ENCODE peak calls at places on chromosome 13, in four cellular contexts. One of them, this sample, is unnamed.

GRCh38 chr13:43516401-43516826 is 270.4 kb downstream of the ENOX1 start:
- DNase-seq in endothelial cell: no peak
- DNase-seq in nephron progenitor cell: no peak
- DNase-seq in lower leg skin: peak
- DNase-seq in this sample: no peak

GRCh38 chr13:30607908-30608307 is 9.8 kb upstream of the USPL1 start:
- DNase-seq in endothelial cell: no peak
- DNase-seq in nephron progenitor cell: no peak
- DNase-seq in lower leg skin: no peak
- DNase-seq in this sample: no peak

GRCh38 chr13:76741624-76742023 is 144.6 kb downstream of the KCTD12 start:
- DNase-seq in endothelial cell: no peak
- DNase-seq in nephron progenitor cell: no peak
- DNase-seq in lower leg skin: no peak
- DNase-seq in this sample: no peak

GRCh38 chr13:28636677-28637317 is 22.1 kb upstream of the POMP start:
- DNase-seq in endothelial cell: peak
- DNase-seq in nephron progenitor cell: peak
- DNase-seq in lower leg skin: peak
- DNase-seq in this sample: no peak

GRCh38 chr13:98103531-98103930 is 39.4 kb upstream of the FARP1 start:
- DNase-seq in endothelial cell: no peak
- DNase-seq in nephron progenitor cell: no peak
- DNase-seq in lower leg skin: no peak
- DNase-seq in this sample: no peak

GRCh38 chr13:50779443-50780200 is 63.9 kb downstream of the DLEU7 start:
- DNase-seq in endothelial cell: no peak
- DNase-seq in nephron progenitor cell: no peak
- DNase-seq in lower leg skin: no peak
- DNase-seq in this sample: no peak

GRCh38 chr13:86282450-86282849 is 483.2 kb upstream of the SLITRK6 start:
- DNase-seq in endothelial cell: no peak
- DNase-seq in nephron progenitor cell: no peak
- DNase-seq in lower leg skin: no peak
- DNase-seq in this sample: no peak

GRCh38 chr13:23488442-23488841 is 54.9 kb upstream of the SACS start:
- DNase-seq in endothelial cell: no peak
- DNase-seq in nephron progenitor cell: no peak
- DNase-seq in lower leg skin: no peak
- DNase-seq in this sample: no peak

GRCh38 chr13:106610511-106610910 is 42.6 kb upstream of the ARGLU1 start:
- DNase-seq in endothelial cell: no peak
- DNase-seq in nephron progenitor cell: no peak
- DNase-seq in lower leg skin: no peak
- DNase-seq in this sample: no peak

GRCh38 chr13:98458431-98458830 is 118.5 kb downstream of the STK24 start:
- DNase-seq in endothelial cell: no peak
- DNase-seq in nephron progenitor cell: peak
- DNase-seq in lower leg skin: no peak
- DNase-seq in this sample: no peak

GRCh38 chr13:63206431-63206830 is 1790.8 kb upstream of the PCDH20 start:
- DNase-seq in endothelial cell: no peak
- DNase-seq in nephron progenitor cell: no peak
- DNase-seq in lower leg skin: no peak
- DNase-seq in this sample: no peak

GRCh38 chr13:53005631-53006030 is 23.0 kb upstream of the OLFM4 start:
- DNase-seq in endothelial cell: no peak
- DNase-seq in nephron progenitor cell: peak
- DNase-seq in lower leg skin: no peak
- DNase-seq in this sample: no peak

GRCh38 chr13:58343081-58343480 is 711.5 kb downstream of the PCDH17 start:
- DNase-seq in endothelial cell: no peak
- DNase-seq in nephron progenitor cell: no peak
- DNase-seq in lower leg skin: no peak
- DNase-seq in this sample: no peak

GRCh38 chr13:46550822-46551221 is 2.1 kb upstream of the LRCH1 start:
- DNase-seq in endothelial cell: no peak
- DNase-seq in nephron progenitor cell: no peak
- DNase-seq in lower leg skin: no peak
- DNase-seq in this sample: no peak

GRCh38 chr13:108561152-108561551 is 68.3 kb upstream of the MYO16 start:
- DNase-seq in endothelial cell: no peak
- DNase-seq in nephron progenitor cell: no peak
- DNase-seq in lower leg skin: no peak
- DNase-seq in this sample: no peak

GRCh38 chr13:44810067-44810840 is 179.0 kb downstream of the NUFIP1 start:
- DNase-seq in endothelial cell: no peak
- DNase-seq in nephron progenitor cell: no peak
- DNase-seq in lower leg skin: peak
- DNase-seq in this sample: no peak

GRCh38 chr13:44300895-44301638 is 72.6 kb upstream of the SERP2 start:
- DNase-seq in endothelial cell: no peak
- DNase-seq in nephron progenitor cell: no peak
- DNase-seq in lower leg skin: no peak
- DNase-seq in this sample: no peak

GRCh38 chr13:44048326-44048725 is 168.6 kb downstream of the LACC1 start:
- DNase-seq in endothelial cell: no peak
- DNase-seq in nephron progenitor cell: no peak
- DNase-seq in lower leg skin: no peak
- DNase-seq in this sample: no peak

GRCh38 chr13:29909975-29910674 is 59.7 kb upstream of the UBL3 start:
- DNase-seq in endothelial cell: no peak
- DNase-seq in nephron progenitor cell: no peak
- DNase-seq in lower leg skin: peak
- DNase-seq in this sample: no peak

GRCh38 chr13:85381082-85381481 is 418.1 kb downstream of the SLITRK6 start:
- DNase-seq in endothelial cell: no peak
- DNase-seq in nephron progenitor cell: no peak
- DNase-seq in lower leg skin: no peak
- DNase-seq in this sample: no peak

DNA sequence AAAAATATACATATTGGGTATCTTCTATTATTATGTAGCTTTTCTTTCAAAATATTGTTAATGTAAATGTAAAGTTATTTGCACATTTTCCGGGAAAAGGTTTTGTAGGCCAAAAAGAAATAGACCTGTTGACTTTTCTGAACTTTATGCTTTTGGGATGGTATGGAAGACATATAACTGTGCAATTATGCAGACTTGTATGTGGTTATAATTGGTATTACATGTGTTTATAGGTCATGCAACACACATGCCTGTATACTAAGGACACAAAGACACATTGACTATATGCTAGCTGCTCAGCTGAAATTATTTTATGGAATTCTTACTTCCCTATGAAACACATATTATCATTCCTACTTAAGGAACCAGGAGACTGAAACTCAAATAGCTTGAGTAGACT is 2.3 kb upstream of the NBEA start:
- DNase-seq in endothelial cell: no peak
- DNase-seq in nephron progenitor cell: no peak
- DNase-seq in lower leg skin: no peak
- DNase-seq in this sample: no peak
- TF ChIP-seq CTCF in endothelial cell: peak
- TF ChIP-seq CTCF in nephron progenitor cell: no peak
- TF ChIP-seq CTCF in lower leg skin: no peak
- TF ChIP-seq CTCF in this sample: no peak

DNA sequence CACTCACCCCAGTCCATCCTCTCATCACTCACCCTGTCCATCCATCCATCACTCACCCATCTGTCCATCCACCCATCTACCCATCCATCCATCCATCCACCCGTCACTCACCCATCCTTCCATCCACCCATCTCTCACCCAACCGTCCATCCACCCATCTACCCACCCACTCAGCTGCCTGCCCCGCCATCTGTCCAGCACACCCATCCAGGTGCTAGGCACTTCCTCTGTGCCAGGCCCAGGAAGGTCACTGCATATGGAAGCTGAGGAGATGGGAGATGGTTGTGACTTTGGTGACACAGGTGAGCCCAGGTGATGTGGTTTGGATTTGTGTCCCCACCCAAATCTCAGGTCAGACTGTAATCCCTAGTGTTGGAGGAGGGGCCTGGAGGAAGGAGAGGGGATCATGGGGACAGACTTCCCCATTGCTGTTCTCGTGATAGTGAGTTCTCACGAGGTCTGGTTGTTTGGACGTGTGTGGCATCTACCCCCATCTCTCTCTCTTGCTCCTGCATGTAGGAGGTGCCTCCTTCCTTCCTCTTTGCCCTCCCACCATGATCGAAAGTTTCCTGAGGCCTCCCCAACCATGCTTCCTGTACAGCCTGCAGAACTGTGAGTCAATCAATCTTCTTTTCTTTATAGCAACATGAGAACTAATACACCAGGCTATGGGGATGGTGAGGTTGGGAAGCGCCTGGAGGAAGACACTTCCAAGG is 15.9 kb upstream of the C13orf46 start:
- DNase-seq in endothelial cell: no peak
- DNase-seq in nephron progenitor cell: no peak
- DNase-seq in lower leg skin: no peak
- DNase-seq in this sample: no peak
- TF ChIP-seq CTCF in endothelial cell: no peak
- TF ChIP-seq CTCF in nephron progenitor cell: no peak
- TF ChIP-seq CTCF in lower leg skin: no peak
- TF ChIP-seq CTCF in this sample: no peak

GRCh38 chr13:66661336-66661735 is 568.8 kb downstream of the PCDH9 start:
- DNase-seq in endothelial cell: no peak
- DNase-seq in nephron progenitor cell: no peak
- DNase-seq in lower leg skin: no peak
- DNase-seq in this sample: no peak

GRCh38 chr13:66656050-66656449 is 574.1 kb downstream of the PCDH9 start:
- DNase-seq in endothelial cell: no peak
- DNase-seq in nephron progenitor cell: no peak
- DNase-seq in lower leg skin: no peak
- DNase-seq in this sample: no peak

GRCh38 chr13:66660013-66660804 is 569.9 kb downstream of the PCDH9 start:
- DNase-seq in endothelial cell: no peak
- DNase-seq in nephron progenitor cell: no peak
- DNase-seq in lower leg skin: no peak
- DNase-seq in this sample: no peak

GRCh38 chr13:66659291-66660012 is 570.7 kb downstream of the PCDH9 start:
- DNase-seq in endothelial cell: no peak
- DNase-seq in nephron progenitor cell: no peak
- DNase-seq in lower leg skin: no peak
- DNase-seq in this sample: no peak

GRCh38 chr13:66657165-66657895 is 572.8 kb downstream of the PCDH9 start:
- DNase-seq in endothelial cell: no peak
- DNase-seq in nephron progenitor cell: no peak
- DNase-seq in lower leg skin: peak
- DNase-seq in this sample: peak
- TF ChIP-seq CTCF in endothelial cell: no peak
- TF ChIP-seq CTCF in nephron progenitor cell: no peak
- TF ChIP-seq CTCF in lower leg skin: no peak
- TF ChIP-seq CTCF in this sample: no peak

GRCh38 chr13:73401769-73402168 is 343.0 kb downstream of the KLF5 start:
- DNase-seq in endothelial cell: no peak
- DNase-seq in nephron progenitor cell: no peak
- DNase-seq in lower leg skin: no peak
- DNase-seq in this sample: no peak
- TF ChIP-seq CTCF in endothelial cell: no peak
- TF ChIP-seq CTCF in nephron progenitor cell: no peak
- TF ChIP-seq CTCF in lower leg skin: no peak
- TF ChIP-seq CTCF in this sample: no peak

GRCh38 chr13:19863323-19864017 is at the start of gene ZMYM5:
- DNase-seq in endothelial cell: peak
- DNase-seq in nephron progenitor cell: peak
- DNase-seq in lower leg skin: peak
- DNase-seq in this sample: peak
- TF ChIP-seq CTCF in endothelial cell: no peak
- TF ChIP-seq CTCF in nephron progenitor cell: no peak
- TF ChIP-seq CTCF in lower leg skin: no peak
- TF ChIP-seq CTCF in this sample: no peak

GRCh38 chr13:41059896-41060722 is 1.2 kb upstream of the WBP4 start:
- DNase-seq in endothelial cell: peak
- DNase-seq in nephron progenitor cell: peak
- DNase-seq in lower leg skin: peak
- DNase-seq in this sample: peak
- TF ChIP-seq CTCF in endothelial cell: no peak
- TF ChIP-seq CTCF in nephron progenitor cell: no peak
- TF ChIP-seq CTCF in lower leg skin: no peak
- TF ChIP-seq CTCF in this sample: no peak

DNA sequence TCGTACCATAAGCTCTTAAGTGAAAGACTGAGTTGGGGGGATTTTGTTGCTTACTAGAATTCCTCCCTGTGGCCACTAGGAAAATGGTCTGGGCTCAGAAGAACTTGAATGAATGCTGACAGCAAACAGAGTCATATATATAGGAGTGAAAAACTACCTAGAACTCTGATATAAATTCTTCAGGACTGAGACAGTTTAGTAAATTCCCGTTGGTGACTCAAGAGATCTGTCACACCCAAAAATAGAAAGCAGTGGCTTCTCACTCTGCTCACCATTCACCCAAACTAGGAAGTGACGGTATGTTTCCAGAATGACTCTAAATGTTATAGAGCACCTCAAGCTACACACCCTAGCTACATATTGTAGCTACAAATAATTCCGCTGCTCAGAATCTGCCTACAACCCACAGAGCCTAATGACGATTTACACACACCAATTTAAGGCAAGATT is 116.2 kb downstream of the TBC1D4 start:
- DNase-seq in endothelial cell: no peak
- DNase-seq in nephron progenitor cell: no peak
- DNase-seq in lower leg skin: no peak
- DNase-seq in this sample: no peak
- TF ChIP-seq CTCF in endothelial cell: no peak
- TF ChIP-seq CTCF in nephron progenitor cell: no peak
- TF ChIP-seq CTCF in lower leg skin: no peak
- TF ChIP-seq CTCF in this sample: no peak

This sample was measured in omental fat pad.